ENCODE peak calls at places on chromosomes 7 and 10, in nine cellular contexts. One of them, this sample, is unnamed. For H3K36me3, the result is how much of the 10 kb centered on the place peaks cover.

GRCh38 chr10:17335065-17335464 is 107.0 kb downstream of the VIM start:
- DNase-seq in left ventricle myocardium inferior: no peak
- DNase-seq in suprapubic skin: no peak
- DNase-seq in HCT116: no peak
- DNase-seq in MM.1S: no peak
- DNase-seq in IMR-90: peak
- DNase-seq in osteoblast: peak
- DNase-seq in astrocyte: peak
- DNase-seq in OCI-LY7: no peak
- DNase-seq in this sample: no peak

GRCh38 chr10:69360485-69361302 is 56.0 kb downstream of the TACR2 start:
- DNase-seq in osteoblast: peak
- DNase-seq in OCI-LY7: no peak
- DNase-seq in HCT116: no peak
- DNase-seq in IMR-90: peak
- DNase-seq in suprapubic skin: no peak
- DNase-seq in left ventricle myocardium inferior: peak
- DNase-seq in astrocyte: peak
- DNase-seq in MM.1S: no peak
- DNase-seq in this sample: no peak

GRCh38 chr7:75727881-75728592 is 10.7 kb downstream of the HIP1 start:
- DNase-seq in IMR-90: peak
- DNase-seq in osteoblast: no peak
- DNase-seq in OCI-LY7: peak
- DNase-seq in MM.1S: peak
- DNase-seq in HCT116: peak
- DNase-seq in left ventricle myocardium inferior: peak
- DNase-seq in suprapubic skin: no peak
- DNase-seq in astrocyte: peak
- DNase-seq in this sample: no peak

GRCh38 chr10:75111906-75112703 is 649 bp downstream of the SAMD8 start:
- DNase-seq in astrocyte: peak
- DNase-seq in MM.1S: peak
- DNase-seq in osteoblast: peak
- DNase-seq in OCI-LY7: peak
- DNase-seq in left ventricle myocardium inferior: no peak
- DNase-seq in IMR-90: peak
- DNase-seq in suprapubic skin: peak
- DNase-seq in HCT116: peak
- DNase-seq in this sample: peak

GRCh38 chr10:21670391-21670790 is 136.4 kb downstream of the MLLT10 start:
- DNase-seq in IMR-90: no peak
- DNase-seq in left ventricle myocardium inferior: no peak
- DNase-seq in osteoblast: no peak
- DNase-seq in OCI-LY7: peak
- DNase-seq in MM.1S: no peak
- DNase-seq in suprapubic skin: no peak
- DNase-seq in HCT116: no peak
- DNase-seq in astrocyte: no peak
- DNase-seq in this sample: no peak

GRCh38 chr10:132554991-132555647 is 17.5 kb downstream of the INPP5A start:
- DNase-seq in HCT116: no peak
- DNase-seq in OCI-LY7: peak
- DNase-seq in MM.1S: no peak
- DNase-seq in suprapubic skin: no peak
- DNase-seq in astrocyte: no peak
- DNase-seq in left ventricle myocardium inferior: peak
- DNase-seq in osteoblast: peak
- DNase-seq in IMR-90: no peak
- DNase-seq in this sample: peak

GRCh38 chr10:96832721-96833219 is 672 bp downstream of the LCOR start:
- DNase-seq in suprapubic skin: peak
- DNase-seq in left ventricle myocardium inferior: peak
- DNase-seq in astrocyte: peak
- DNase-seq in IMR-90: peak
- DNase-seq in osteoblast: peak
- DNase-seq in OCI-LY7: peak
- DNase-seq in HCT116: peak
- DNase-seq in MM.1S: peak
- DNase-seq in this sample: peak

GRCh38 chr7:108376206-108376605 is 80.0 kb downstream of the NRCAM start:
- DNase-seq in IMR-90: no peak
- DNase-seq in suprapubic skin: no peak
- DNase-seq in HCT116: no peak
- DNase-seq in MM.1S: no peak
- DNase-seq in OCI-LY7: no peak
- DNase-seq in osteoblast: no peak
- DNase-seq in astrocyte: no peak
- DNase-seq in left ventricle myocardium inferior: no peak
- DNase-seq in this sample: no peak

GRCh38 chr10:56911906-56912480 is 550.9 kb upstream of the ZWINT start:
- DNase-seq in suprapubic skin: no peak
- DNase-seq in IMR-90: no peak
- DNase-seq in osteoblast: no peak
- DNase-seq in left ventricle myocardium inferior: no peak
- DNase-seq in astrocyte: no peak
- DNase-seq in MM.1S: peak
- DNase-seq in OCI-LY7: no peak
- DNase-seq in HCT116: no peak
- DNase-seq in this sample: no peak

GRCh38 chr7:34165927-34166550 is 260.7 kb downstream of the BMPER start:
- DNase-seq in left ventricle myocardium inferior: no peak
- DNase-seq in suprapubic skin: no peak
- DNase-seq in osteoblast: no peak
- DNase-seq in OCI-LY7: peak
- DNase-seq in MM.1S: peak
- DNase-seq in astrocyte: peak
- DNase-seq in IMR-90: peak
- DNase-seq in HCT116: peak
- DNase-seq in this sample: no peak

GRCh38 chr7:144957998-144958397 is 122.1 kb upstream of the TPK1 start:
- DNase-seq in astrocyte: no peak
- DNase-seq in IMR-90: no peak
- DNase-seq in MM.1S: no peak
- DNase-seq in OCI-LY7: no peak
- DNase-seq in left ventricle myocardium inferior: no peak
- DNase-seq in osteoblast: no peak
- DNase-seq in suprapubic skin: no peak
- DNase-seq in HCT116: no peak
- DNase-seq in this sample: no peak

GRCh38 chr7:38424750-38425463 is 151.5 kb upstream of the TARP start:
- DNase-seq in osteoblast: no peak
- DNase-seq in suprapubic skin: no peak
- DNase-seq in MM.1S: no peak
- DNase-seq in astrocyte: no peak
- DNase-seq in left ventricle myocardium inferior: no peak
- DNase-seq in IMR-90: peak
- DNase-seq in HCT116: no peak
- DNase-seq in OCI-LY7: no peak
- DNase-seq in this sample: no peak

GRCh38 chr10:99364125-99364524 is 35.0 kb downstream of the CNNM1 start:
- DNase-seq in IMR-90: peak
- DNase-seq in osteoblast: no peak
- DNase-seq in left ventricle myocardium inferior: no peak
- DNase-seq in MM.1S: no peak
- DNase-seq in astrocyte: peak
- DNase-seq in OCI-LY7: no peak
- DNase-seq in suprapubic skin: no peak
- DNase-seq in HCT116: no peak
- DNase-seq in this sample: no peak

GRCh38 chr7:140541513-140542192 is 62.3 kb upstream of the MKRN1 start:
- DNase-seq in IMR-90: peak
- DNase-seq in suprapubic skin: no peak
- DNase-seq in osteoblast: peak
- DNase-seq in left ventricle myocardium inferior: peak
- DNase-seq in HCT116: peak
- DNase-seq in astrocyte: peak
- DNase-seq in MM.1S: no peak
- DNase-seq in OCI-LY7: no peak
- DNase-seq in this sample: no peak

GRCh38 chr10:8352696-8353095 is 298.2 kb downstream of the GATA3 start:
- DNase-seq in astrocyte: no peak
- DNase-seq in suprapubic skin: no peak
- DNase-seq in IMR-90: no peak
- DNase-seq in osteoblast: no peak
- DNase-seq in MM.1S: no peak
- DNase-seq in OCI-LY7: no peak
- DNase-seq in left ventricle myocardium inferior: no peak
- DNase-seq in HCT116: no peak
- DNase-seq in this sample: no peak

GRCh38 chr10:94963901-94964300 is 25.4 kb downstream of the CYP2C9 start:
- DNase-seq in astrocyte: peak
- DNase-seq in suprapubic skin: no peak
- DNase-seq in osteoblast: no peak
- DNase-seq in MM.1S: peak
- DNase-seq in HCT116: peak
- DNase-seq in left ventricle myocardium inferior: no peak
- DNase-seq in OCI-LY7: peak
- DNase-seq in IMR-90: peak
- DNase-seq in this sample: no peak

GRCh38 chr10:73092830-73093229 is 3.8 kb downstream of the P4HA1 start:
- DNase-seq in left ventricle myocardium inferior: no peak
- DNase-seq in HCT116: no peak
- DNase-seq in osteoblast: no peak
- DNase-seq in suprapubic skin: no peak
- DNase-seq in OCI-LY7: no peak
- DNase-seq in astrocyte: no peak
- DNase-seq in MM.1S: no peak
- DNase-seq in IMR-90: no peak
- DNase-seq in this sample: no peak

GRCh38 chr10:50556238-50557120 is 67.3 kb downstream of the SGMS1 start:
- DNase-seq in suprapubic skin: no peak
- DNase-seq in MM.1S: no peak
- DNase-seq in OCI-LY7: no peak
- DNase-seq in astrocyte: no peak
- DNase-seq in left ventricle myocardium inferior: no peak
- DNase-seq in HCT116: no peak
- DNase-seq in osteoblast: no peak
- DNase-seq in IMR-90: no peak
- DNase-seq in this sample: no peak

GRCh38 chr10:76297787-76298281 is 866.4 kb downstream of the LRMDA start:
- DNase-seq in MM.1S: no peak
- DNase-seq in HCT116: no peak
- DNase-seq in left ventricle myocardium inferior: no peak
- DNase-seq in osteoblast: no peak
- DNase-seq in suprapubic skin: no peak
- DNase-seq in IMR-90: no peak
- DNase-seq in OCI-LY7: no peak
- DNase-seq in astrocyte: no peak
- DNase-seq in this sample: no peak

GRCh38 chr10:70324951-70325781 is 41.4 kb upstream of the NPFFR1 start:
- DNase-seq in astrocyte: no peak
- DNase-seq in HCT116: no peak
- DNase-seq in suprapubic skin: peak
- DNase-seq in osteoblast: no peak
- DNase-seq in IMR-90: no peak
- DNase-seq in OCI-LY7: no peak
- DNase-seq in MM.1S: no peak
- DNase-seq in left ventricle myocardium inferior: no peak
- DNase-seq in this sample: no peak

GRCh38 chr10:62047240-62047897 is 145.9 kb downstream of the ARID5B start:
- DNase-seq in suprapubic skin: no peak
- DNase-seq in MM.1S: peak
- DNase-seq in astrocyte: peak
- DNase-seq in OCI-LY7: peak
- DNase-seq in IMR-90: peak
- DNase-seq in osteoblast: peak
- DNase-seq in HCT116: no peak
- DNase-seq in left ventricle myocardium inferior: no peak
- DNase-seq in this sample: peak

GRCh38 chr10:43258922-43259247 is 8.0 kb downstream of the RASGEF1A start:
- DNase-seq in OCI-LY7: no peak
- DNase-seq in IMR-90: no peak
- DNase-seq in left ventricle myocardium inferior: no peak
- DNase-seq in MM.1S: no peak
- DNase-seq in osteoblast: peak
- DNase-seq in suprapubic skin: no peak
- DNase-seq in HCT116: no peak
- DNase-seq in astrocyte: no peak
- DNase-seq in this sample: no peak

DNA sequence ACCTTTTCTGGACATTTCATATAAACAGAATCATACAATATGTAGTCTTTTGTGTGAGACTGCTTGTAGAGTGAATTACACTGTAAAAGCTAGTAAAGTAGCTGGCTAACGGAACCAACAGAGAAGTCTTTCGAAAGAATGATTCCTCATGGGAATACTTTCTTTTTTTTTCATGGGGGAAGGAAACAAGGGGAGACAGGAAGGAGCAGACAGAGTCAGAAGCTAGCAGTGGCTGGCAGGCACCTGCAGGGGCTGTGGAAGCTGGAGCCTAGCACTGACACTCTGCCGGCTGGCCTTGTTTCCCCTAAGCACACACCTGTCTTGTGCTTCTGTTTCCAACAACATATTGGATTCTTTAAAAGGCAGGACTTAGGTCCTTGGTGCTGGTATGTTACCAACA is 24.7 kb downstream of the NOD1 start:
- DNase-seq in osteoblast: peak
- DNase-seq in OCI-LY7: no peak
- DNase-seq in left ventricle myocardium inferior: no peak
- DNase-seq in MM.1S: no peak
- DNase-seq in suprapubic skin: peak
- DNase-seq in astrocyte: no peak
- DNase-seq in HCT116: no peak
- DNase-seq in IMR-90: no peak
- DNase-seq in this sample: no peak
- H3K4me3 ChIP-seq in osteoblast: no peak
- H3K4me3 ChIP-seq in OCI-LY7: no peak
- H3K4me3 ChIP-seq in left ventricle myocardium inferior: no peak
- H3K4me3 ChIP-seq in MM.1S: no peak
- H3K4me3 ChIP-seq in suprapubic skin: no peak
- H3K4me3 ChIP-seq in astrocyte: no peak
- H3K4me3 ChIP-seq in HCT116: no peak
- H3K4me3 ChIP-seq in IMR-90: no peak
- H3K4me3 ChIP-seq in this sample: no peak

GRCh38 chr7:155754165-155754564 is 58.1 kb downstream of the SHH start:
- DNase-seq in suprapubic skin: no peak
- DNase-seq in IMR-90: no peak
- DNase-seq in OCI-LY7: no peak
- DNase-seq in left ventricle myocardium inferior: no peak
- DNase-seq in astrocyte: no peak
- DNase-seq in MM.1S: no peak
- DNase-seq in HCT116: no peak
- DNase-seq in osteoblast: no peak
- DNase-seq in this sample: no peak
- H3K36me3 ChIP-seq in suprapubic skin: under half
- H3K36me3 ChIP-seq in IMR-90: under half
- H3K36me3 ChIP-seq in OCI-LY7: half or more
- H3K36me3 ChIP-seq in left ventricle myocardium inferior: under half
- H3K36me3 ChIP-seq in astrocyte: under half
- H3K36me3 ChIP-seq in MM.1S: under half
- H3K36me3 ChIP-seq in HCT116: under half
- H3K36me3 ChIP-seq in osteoblast: under half
- H3K36me3 ChIP-seq in this sample: under half

GRCh38 chr10:60433684-60434083 is 44.0 kb upstream of the ANK3 start:
- DNase-seq in HCT116: no peak
- DNase-seq in IMR-90: peak
- DNase-seq in suprapubic skin: no peak
- DNase-seq in osteoblast: peak
- DNase-seq in astrocyte: peak
- DNase-seq in MM.1S: no peak
- DNase-seq in OCI-LY7: no peak
- DNase-seq in left ventricle myocardium inferior: no peak
- DNase-seq in this sample: no peak
- TF ChIP-seq CTCF in HCT116: no peak
- TF ChIP-seq CTCF in IMR-90: no peak
- TF ChIP-seq CTCF in suprapubic skin: no peak
- TF ChIP-seq CTCF in osteoblast: no peak
- TF ChIP-seq CTCF in astrocyte: no peak
- TF ChIP-seq CTCF in MM.1S: no peak
- TF ChIP-seq CTCF in OCI-LY7: no peak
- TF ChIP-seq CTCF in left ventricle myocardium inferior: no peak
- TF ChIP-seq CTCF in this sample: no peak

GRCh38 chr10:79442171-79443040 is 3.0 kb downstream of the ZCCHC24 start:
- DNase-seq in osteoblast: no peak
- DNase-seq in left ventricle myocardium inferior: no peak
- DNase-seq in OCI-LY7: no peak
- DNase-seq in suprapubic skin: peak
- DNase-seq in astrocyte: no peak
- DNase-seq in IMR-90: no peak
- DNase-seq in HCT116: no peak
- DNase-seq in MM.1S: no peak
- DNase-seq in this sample: no peak
- H3K4me3 ChIP-seq in osteoblast: peak
- H3K4me3 ChIP-seq in left ventricle myocardium inferior: peak
- H3K4me3 ChIP-seq in OCI-LY7: no peak
- H3K4me3 ChIP-seq in suprapubic skin: peak
- H3K4me3 ChIP-seq in astrocyte: no peak
- H3K4me3 ChIP-seq in IMR-90: no peak
- H3K4me3 ChIP-seq in HCT116: no peak
- H3K4me3 ChIP-seq in MM.1S: no peak
- H3K4me3 ChIP-seq in this sample: no peak

This sample was measured in GM06990.